ENCODE peak calls at places on chromosomes 1 and 21, in five cellular contexts. One of them, this sample, is unnamed.

GRCh38 chr1:58929667-58930325 is 145.9 kb upstream of the JUN start:
- DNase-seq in IMR-90: no peak
- DNase-seq in ovary: no peak
- DNase-seq in Peyer's patch: peak; percentile 91
- DNase-seq in uterus: no peak
- DNase-seq in this sample: peak; percentile 57

GRCh38 chr1:178768423-178768822 is 43.4 kb downstream of the RALGPS2 start:
- DNase-seq in IMR-90: no peak
- DNase-seq in ovary: no peak
- DNase-seq in Peyer's patch: no peak
- DNase-seq in uterus: no peak
- DNase-seq in this sample: no peak

GRCh38 chr1:187985897-187986654 is 1157.3 kb downstream of the PLA2G4A start:
- DNase-seq in IMR-90: peak; percentile 5
- DNase-seq in ovary: no peak
- DNase-seq in Peyer's patch: no peak
- DNase-seq in uterus: no peak
- DNase-seq in this sample: no peak

GRCh38 chr1:181936768-181937581 is 124.5 kb downstream of the ZNF648 start:
- DNase-seq in IMR-90: no peak
- DNase-seq in ovary: no peak
- DNase-seq in Peyer's patch: no peak
- DNase-seq in uterus: no peak
- DNase-seq in this sample: no peak

GRCh38 chr1:228555074-228555989 is 68.2 kb downstream of the RNF187 start:
- DNase-seq in IMR-90: no peak
- DNase-seq in ovary: peak; percentile 27
- DNase-seq in Peyer's patch: no peak
- DNase-seq in uterus: no peak
- DNase-seq in this sample: no peak

GRCh38 chr1:173451981-173452380 is 25.2 kb upstream of the PRDX6 start:
- DNase-seq in IMR-90: peak; percentile 56
- DNase-seq in ovary: no peak
- DNase-seq in Peyer's patch: no peak
- DNase-seq in uterus: no peak
- DNase-seq in this sample: no peak

GRCh38 chr1:180027949-180028445 is 73.4 kb downstream of the CEP350 start:
- DNase-seq in IMR-90: peak; percentile 74
- DNase-seq in ovary: no peak
- DNase-seq in Peyer's patch: no peak
- DNase-seq in uterus: no peak
- DNase-seq in this sample: no peak

GRCh38 chr1:6098303-6099215 is 52.9 kb downstream of the KCNAB2 start:
- DNase-seq in IMR-90: no peak
- DNase-seq in ovary: peak; percentile 28
- DNase-seq in Peyer's patch: peak; percentile 44
- DNase-seq in uterus: peak; percentile 61
- DNase-seq in this sample: no peak

GRCh38 chr21:14757533-14758327 is 211.6 kb upstream of the SAMSN1 start:
- DNase-seq in IMR-90: no peak
- DNase-seq in ovary: no peak
- DNase-seq in Peyer's patch: no peak
- DNase-seq in uterus: no peak
- DNase-seq in this sample: no peak

GRCh38 chr1:35192056-35192852 is 691 bp downstream of the SFPQ start:
- DNase-seq in IMR-90: peak; percentile 67
- DNase-seq in ovary: peak; percentile 87
- DNase-seq in Peyer's patch: peak; percentile 91
- DNase-seq in uterus: peak; percentile 85
- DNase-seq in this sample: no peak
- TF ChIP-seq POLR2A in IMR-90: peak; percentile 77
- TF ChIP-seq POLR2A in ovary: no peak
- TF ChIP-seq POLR2A in Peyer's patch: no peak
- TF ChIP-seq POLR2A in uterus: peak; percentile 69
- TF ChIP-seq POLR2A in this sample: no peak

GRCh38 chr1:27719286-27720251 is 6.2 kb upstream of the FAM76A start:
- DNase-seq in IMR-90: peak; percentile 6
- DNase-seq in ovary: no peak
- DNase-seq in Peyer's patch: no peak
- DNase-seq in uterus: no peak
- DNase-seq in this sample: no peak
- TF ChIP-seq CTCF in IMR-90: peak; percentile 48
- TF ChIP-seq CTCF in ovary: no peak
- TF ChIP-seq CTCF in Peyer's patch: no peak
- TF ChIP-seq CTCF in uterus: no peak
- TF ChIP-seq CTCF in this sample: no peak

GRCh38 chr1:206484901-206485300 is 14.6 kb downstream of the IKBKE start:
- DNase-seq in IMR-90: no peak
- DNase-seq in ovary: no peak
- DNase-seq in Peyer's patch: peak; percentile 29
- DNase-seq in uterus: no peak
- DNase-seq in this sample: no peak

GRCh38 chr1:206486995-206487788 is 16.9 kb downstream of the IKBKE start:
- DNase-seq in IMR-90: no peak
- DNase-seq in ovary: no peak
- DNase-seq in Peyer's patch: no peak
- DNase-seq in uterus: no peak
- DNase-seq in this sample: no peak

GRCh38 chr1:206490643-206491421 is 16.5 kb upstream of the RASSF5 start:
- DNase-seq in IMR-90: peak; percentile 62
- DNase-seq in ovary: no peak
- DNase-seq in Peyer's patch: no peak
- DNase-seq in uterus: no peak
- DNase-seq in this sample: no peak

GRCh38 chr1:206489980-206490534 is 17.3 kb upstream of the RASSF5 start:
- DNase-seq in IMR-90: peak; percentile 69
- DNase-seq in ovary: peak; percentile 81
- DNase-seq in Peyer's patch: peak; percentile 72
- DNase-seq in uterus: peak; percentile 80
- DNase-seq in this sample: no peak

DNA sequence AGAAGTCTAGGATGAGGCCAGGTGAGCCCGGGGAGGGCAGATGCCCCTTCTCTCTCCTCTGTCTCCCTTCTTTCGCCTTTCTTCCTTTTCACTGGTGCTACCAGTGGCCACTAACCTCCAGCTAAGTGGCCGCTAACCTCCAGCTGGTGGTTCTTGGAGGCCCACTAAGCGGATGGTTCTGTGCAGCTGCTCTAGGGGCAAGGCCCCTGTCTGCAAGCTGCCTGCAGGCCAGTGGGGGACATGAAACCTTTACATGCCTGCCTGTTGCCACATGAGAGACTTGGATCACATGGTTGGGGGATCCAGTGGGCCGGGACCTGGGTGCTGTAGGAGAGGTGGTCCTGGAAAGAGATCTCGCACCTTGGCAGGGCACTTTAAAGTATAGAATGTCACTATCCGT is 17.7 kb downstream of the IKBKE start:
- DNase-seq in IMR-90: no peak
- DNase-seq in ovary: no peak
- DNase-seq in Peyer's patch: no peak
- DNase-seq in uterus: no peak
- DNase-seq in this sample: no peak
- H3K36me3 ChIP-seq in IMR-90: peaks cover 38% of the 10 kb centered on the region
- H3K36me3 ChIP-seq in ovary: no peaks in the 10 kb centered on the region
- H3K36me3 ChIP-seq in Peyer's patch: no peaks in the 10 kb centered on the region
- H3K36me3 ChIP-seq in uterus: no peaks in the 10 kb centered on the region
- H3K36me3 ChIP-seq in this sample: peaks cover 2% of the 10 kb centered on the region

GRCh38 chr1:2403273-2403672 is 9.1 kb downstream of the PEX10 start:
- DNase-seq in IMR-90: no peak
- DNase-seq in ovary: no peak
- DNase-seq in Peyer's patch: no peak
- DNase-seq in uterus: no peak
- DNase-seq in this sample: no peak

GRCh38 chr1:2404890-2405511 is 7.4 kb downstream of the PEX10 start:
- DNase-seq in IMR-90: peak; percentile 31
- DNase-seq in ovary: no peak
- DNase-seq in Peyer's patch: no peak
- DNase-seq in uterus: no peak
- DNase-seq in this sample: no peak

GRCh38 chr1:2405588-2406295 is 6.6 kb downstream of the PEX10 start:
- DNase-seq in IMR-90: peak; percentile 45
- DNase-seq in ovary: no peak
- DNase-seq in Peyer's patch: no peak
- DNase-seq in uterus: no peak
- DNase-seq in this sample: no peak

GRCh38 chr1:2402420-2402819 is 9.9 kb downstream of the PEX10 start:
- DNase-seq in IMR-90: no peak
- DNase-seq in ovary: no peak
- DNase-seq in Peyer's patch: no peak
- DNase-seq in uterus: no peak
- DNase-seq in this sample: no peak

GRCh38 chr1:2404142-2404889 is 8.0 kb downstream of the PEX10 start:
- DNase-seq in IMR-90: no peak
- DNase-seq in ovary: no peak
- DNase-seq in Peyer's patch: no peak
- DNase-seq in uterus: no peak
- DNase-seq in this sample: no peak
- TF ChIP-seq POLR2A in IMR-90: no peak
- TF ChIP-seq POLR2A in ovary: no peak
- TF ChIP-seq POLR2A in Peyer's patch: no peak
- TF ChIP-seq POLR2A in uterus: no peak
- TF ChIP-seq POLR2A in this sample: no peak

DNA sequence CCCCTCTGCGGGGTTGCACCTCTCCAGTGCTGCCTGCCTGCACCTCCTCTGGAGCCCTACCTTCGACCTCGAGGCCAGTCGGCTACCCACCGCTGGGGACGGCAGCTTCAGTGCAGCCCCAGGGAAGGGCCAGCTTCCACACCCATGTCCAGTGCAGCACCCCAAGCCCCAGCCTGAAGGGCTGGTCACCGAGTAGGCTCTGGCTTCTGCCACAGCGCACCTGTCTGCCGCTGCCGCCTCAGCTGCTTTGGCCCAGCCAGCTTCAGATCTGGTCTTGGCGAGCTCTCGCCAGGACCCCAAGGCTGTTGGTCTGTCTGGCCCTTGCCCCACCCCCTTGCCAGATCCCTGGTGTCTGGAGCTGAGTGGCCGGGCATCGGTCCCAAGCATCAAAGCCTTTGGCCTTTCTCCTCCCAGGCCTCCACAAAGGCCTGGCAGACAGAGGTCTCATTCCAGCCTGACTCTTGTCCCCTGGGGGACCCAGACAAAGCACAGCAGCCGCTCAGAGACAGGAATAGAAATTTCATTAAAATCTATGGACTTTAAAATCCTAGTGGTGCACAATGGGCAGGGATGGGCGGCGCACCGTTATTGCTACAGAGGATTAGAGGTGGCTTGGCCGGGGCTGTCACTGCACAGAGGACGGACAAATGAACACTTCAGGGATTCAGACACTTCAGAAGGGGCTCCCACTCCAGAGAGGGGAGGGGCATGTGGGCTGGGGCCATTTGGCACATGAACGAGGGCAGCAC is 4.8 kb downstream of the CCDC24 start:
- DNase-seq in IMR-90: no peak
- DNase-seq in ovary: no peak
- DNase-seq in Peyer's patch: no peak
- DNase-seq in uterus: no peak
- DNase-seq in this sample: no peak
- TF ChIP-seq CTCF in IMR-90: no peak
- TF ChIP-seq CTCF in ovary: no peak
- TF ChIP-seq CTCF in Peyer's patch: no peak
- TF ChIP-seq CTCF in uterus: no peak
- TF ChIP-seq CTCF in this sample: no peak

DNA sequence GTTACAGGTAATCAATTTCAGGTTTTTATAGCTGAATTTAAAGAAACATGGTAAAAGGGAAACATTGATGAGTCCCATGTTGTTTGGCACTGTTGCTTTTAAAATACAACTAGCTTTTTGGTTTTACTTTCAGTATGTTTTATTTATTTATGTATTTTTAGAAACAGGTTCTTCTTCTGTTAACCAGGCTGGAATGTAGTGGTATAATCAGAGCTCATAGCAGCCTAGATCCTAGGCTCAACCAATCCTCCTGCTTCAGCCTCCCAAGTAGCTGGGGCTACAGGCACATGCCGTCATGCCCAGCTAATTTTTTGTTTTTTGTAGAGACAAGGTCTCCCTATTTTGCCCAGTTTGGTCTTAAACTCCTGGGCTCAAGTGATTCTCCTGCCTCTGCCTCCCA is 50.4 kb downstream of the CTTNBP2NL start:
- DNase-seq in IMR-90: peak; percentile 44
- DNase-seq in ovary: no peak
- DNase-seq in Peyer's patch: no peak
- DNase-seq in uterus: no peak
- DNase-seq in this sample: no peak
- H3K36me3 ChIP-seq in IMR-90: peaks cover 15% of the 10 kb centered on the region
- H3K36me3 ChIP-seq in ovary: no peaks in the 10 kb centered on the region
- H3K36me3 ChIP-seq in Peyer's patch: no peaks in the 10 kb centered on the region
- H3K36me3 ChIP-seq in uterus: no peaks in the 10 kb centered on the region
- H3K36me3 ChIP-seq in this sample: no peaks in the 10 kb centered on the region

DNA sequence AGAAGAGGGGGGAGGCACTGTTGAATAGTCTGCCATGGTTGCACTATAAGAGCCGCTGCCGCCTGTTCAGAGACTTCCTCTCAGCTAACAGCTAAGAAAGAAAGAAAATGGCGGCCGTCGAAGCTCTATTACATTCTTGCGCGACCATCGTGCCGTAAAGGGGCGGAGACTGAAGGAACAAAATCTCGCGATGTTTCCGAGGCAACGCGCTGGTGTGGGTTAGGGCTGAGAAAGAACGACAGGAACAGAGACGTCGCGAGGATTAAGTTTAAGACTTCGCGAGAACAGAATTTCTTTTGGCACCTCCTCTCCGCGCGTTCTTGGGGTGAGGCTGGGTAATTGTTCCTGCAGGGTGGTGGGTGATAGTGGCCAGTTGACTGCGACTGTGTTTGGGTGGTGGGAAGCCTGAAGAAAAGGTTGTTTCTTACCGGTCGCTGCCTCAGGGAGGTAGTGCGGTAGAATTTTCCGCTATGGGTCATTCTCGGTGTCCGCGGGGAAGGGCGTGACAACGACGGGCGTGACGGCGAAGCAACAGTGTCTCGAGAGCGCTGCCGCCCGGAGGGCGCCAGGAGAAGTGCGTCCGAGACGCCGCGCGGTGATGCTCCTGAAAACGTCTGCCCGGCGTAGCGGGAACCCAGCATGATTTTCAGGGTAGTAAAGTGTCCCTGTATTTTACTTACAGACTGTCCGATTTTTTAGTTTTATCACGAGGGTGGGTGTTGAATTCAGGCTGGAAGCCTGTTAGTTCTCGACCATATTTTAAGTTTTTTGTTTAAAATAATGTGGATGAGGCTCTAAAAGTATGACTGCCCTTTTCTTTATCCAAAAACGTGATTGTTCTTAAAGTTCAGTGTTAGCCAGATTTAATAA is at the start of gene FUBP1:
- DNase-seq in IMR-90: peak; percentile 99
- DNase-seq in ovary: peak; percentile 98
- DNase-seq in Peyer's patch: peak; percentile 93
- DNase-seq in uterus: peak; percentile 96
- DNase-seq in this sample: peak; percentile 99
- TF ChIP-seq POLR2A in IMR-90: peak; percentile 87
- TF ChIP-seq POLR2A in ovary: peak; percentile 75
- TF ChIP-seq POLR2A in Peyer's patch: peak; percentile 60
- TF ChIP-seq POLR2A in uterus: peak; percentile 76
- TF ChIP-seq POLR2A in this sample: peak; percentile 31

DNA sequence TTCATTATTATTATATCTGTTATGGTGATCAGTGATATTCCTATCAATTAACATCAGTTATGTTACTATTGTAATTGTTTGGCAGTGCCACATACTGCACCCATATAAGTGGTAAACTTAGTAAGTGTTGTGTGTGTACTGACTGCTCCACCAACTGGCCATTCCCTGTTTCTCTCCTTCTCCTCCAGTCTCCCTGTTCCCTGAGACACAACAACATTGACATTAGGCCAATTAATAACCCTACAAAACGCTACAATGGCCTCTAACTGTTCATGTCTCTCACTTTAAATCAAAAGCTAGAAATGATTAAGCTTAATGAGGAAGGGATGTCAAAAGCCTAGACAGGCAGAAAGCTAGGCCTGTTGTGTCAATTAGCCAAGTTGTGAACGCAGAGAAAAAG is 6.6 kb upstream of the THRAP3 start:
- DNase-seq in IMR-90: peak; percentile 48
- DNase-seq in ovary: no peak
- DNase-seq in Peyer's patch: no peak
- DNase-seq in uterus: no peak
- DNase-seq in this sample: no peak
- TF ChIP-seq CTCF in IMR-90: peak; percentile 45
- TF ChIP-seq CTCF in ovary: no peak
- TF ChIP-seq CTCF in Peyer's patch: no peak
- TF ChIP-seq CTCF in uterus: no peak
- TF ChIP-seq CTCF in this sample: peak; percentile 26

This sample was measured in esophagus muscularis mucosa.